ENCODE peak calls at places on chromosomes 11 and 22, in six cellular contexts. O, Y, K, V, D and C are unnamed samples.

GRCh38 chr11:130315354-130315970 is 745 bp upstream of the ZBTB44 start:
- DNase-seq in O (peak), Y (no peak), K (peak), V (peak), D (peak), C (peak)

GRCh38 chr11:27390959-27391326 is 27.9 kb upstream of the CCDC34 start:
- DNase-seq in O (no peak), Y (peak), K (no peak), V (no peak), D (no peak), C (no peak)

GRCh38 chr11:74593463-74593862 is 1.1 kb downstream of the POLD3 start:
- DNase-seq in O (no peak), Y (no peak), K (no peak), V (no peak), D (no peak), C (no peak)

GRCh38 chr11:121814962-121815361 is 301.1 kb downstream of the BLID start:
- DNase-seq in O (no peak), Y (no peak), K (no peak), V (no peak), D (no peak), C (no peak)

GRCh38 chr22:42621505-42622002 is 6.9 kb upstream of the POLDIP3 start:
- DNase-seq in O (peak), Y (peak), K (peak), V (peak), D (peak), C (peak)

GRCh38 chr22:36160499-36160942 is at the start of gene APOL3:
- DNase-seq in O (no peak), Y (no peak), K (no peak), V (peak), D (peak), C (peak)

GRCh38 chr11:109371444-109372176 is 50.4 kb upstream of the C11orf87 start:
- DNase-seq in O (no peak), Y (no peak), K (no peak), V (no peak), D (no peak), C (no peak)

GRCh38 chr11:69211540-69212120 is 55.9 kb downstream of the SMIM38 start:
- DNase-seq in O (no peak), Y (no peak), K (no peak), V (no peak), D (no peak), C (no peak)

GRCh38 chr11:18994860-18995259 is 55.6 kb upstream of the MRGPRX1 start:
- DNase-seq in O (no peak), Y (no peak), K (no peak), V (no peak), D (no peak), C (no peak)

GRCh38 chr11:116852261-116853125 is 15.1 kb upstream of the APOA1 start:
- DNase-seq in O (no peak), Y (peak), K (no peak), V (no peak), D (no peak), C (no peak)

GRCh38 chr22:45199723-45200122 is 36.0 kb downstream of the NUP50 start:
- DNase-seq in O (no peak), Y (no peak), K (no peak), V (no peak), D (no peak), C (no peak)

GRCh38 chr11:103863497-103863896 is 172.9 kb upstream of the DDI1 start:
- DNase-seq in O (no peak), Y (no peak), K (no peak), V (no peak), D (no peak), C (no peak)

GRCh38 chr11:14026961-14027360 is 64.4 kb downstream of the SPON1 start:
- DNase-seq in O (no peak), Y (no peak), K (no peak), V (no peak), D (no peak), C (no peak)

GRCh38 chr11:86990520-86990919 is 35.3 kb upstream of the FZD4 start:
- DNase-seq in O (no peak), Y (peak), K (no peak), V (no peak), D (no peak), C (no peak)

GRCh38 chr22:21937821-21938070 is 14.9 kb downstream of the PPM1F start:
- DNase-seq in O (no peak), Y (peak), K (no peak), V (no peak), D (no peak), C (no peak)

GRCh38 chr22:43855431-43855830 is 6.9 kb downstream of the SULT4A1 start:
- DNase-seq in O (no peak), Y (no peak), K (no peak), V (no peak), D (no peak), C (no peak)